ENCODE peak calls at places on chromosomes 13 and 19, in ten cellular contexts. S is mucosa of descending colon; O is AG04449; G is stimulated activated naive CD8-positive, alpha-beta T cell treated with anti-CD3 and anti-CD28 coated beads, Interleukin-15, amount 100 ng/mL, for 72 hours; T is RWPE2; D is stimulated activated CD4-positive, alpha-beta T cell treated with anti-CD3 and anti-CD28 coated beads, TNF-alpha, amount 100 ng/mL, for 48 hours; Q is activated T-helper 2 cell treated with anti-CD3 and anti-CD28 coated beads, Interferon-gamma antibody, Interleukin-2, Interleukin-4, amounts not matched to agents 10 μg/mL and 5 μg/mL and 100 μg/mL, durations not matched to agents 14 hours and 24 hours and 36 hours; U is H9; M is dorsolateral prefrontal cortex; P is stimulated activated naive B cell treated with anti-CD40 and anti-IgM and Interleukin-4, amounts not matched to agents 10 μg/mL and 1 μg/mL and 100 μg/mL, for 72 hours. L is an unnamed sample.

GRCh38 chr13:108964601-108965000 is 335.2 kb downstream of the MYO16 start:
- DNase-seq in Q (no peak), M (no peak), O (no peak), P (no peak), T (no peak), D (no peak), S (no peak), G (no peak), U (no peak), L (no peak)

GRCh38 chr13:66553391-66553790 is 676.7 kb downstream of the PCDH9 start:
- DNase-seq in T (no peak), D (no peak), O (no peak), G (no peak), S (no peak), P (no peak), Q (no peak), M (no peak), U (no peak), L (no peak)

GRCh38 chr13:96052655-96053002 is 572 bp downstream of the UGGT2 start:
- DNase-seq in O (peak; percentile 9), G (no peak), T (no peak), U (no peak), Q (no peak), D (no peak), S (no peak), P (no peak), M (no peak), L (no peak)

GRCh38 chr19:33960566-33960965 is 163.9 kb downstream of the KCTD15 start:
- DNase-seq in Q (no peak), U (no peak), T (no peak), D (no peak), G (no peak), S (no peak), M (no peak), P (no peak), O (no peak), L (no peak)

GRCh38 chr13:43883636-43884035 is 3.9 kb downstream of the LACC1 start:
- DNase-seq in T (no peak), P (no peak), S (no peak), O (no peak), Q (no peak), M (no peak), G (no peak), U (no peak), D (no peak), L (no peak)

GRCh38 chr19:3606690-3607289 is at the start of gene TBXA2R:
- DNase-seq in T (no peak), M (no peak), Q (no peak), P (peak; percentile 44), O (no peak), S (peak; percentile 79), D (peak; percentile 21), U (peak; percentile 76), G (peak; percentile 74), L (peak; percentile 77)

GRCh38 chr19:31419871-31420430 is 70.7 kb upstream of the TSHZ3 start:
- DNase-seq in O (no peak), M (no peak), G (no peak), T (no peak), S (no peak), U (peak; percentile 56), D (no peak), P (no peak), Q (no peak), L (peak; percentile 30)

GRCh38 chr13:74979703-74980102 is 502.3 kb downstream of the TBC1D4 start:
- DNase-seq in S (no peak), T (no peak), G (no peak), Q (no peak), O (no peak), D (no peak), U (no peak), P (no peak), M (no peak), L (no peak)

GRCh38 chr19:8611890-8612806 is 1.6 kb upstream of the ADAMTS10 start:
- DNase-seq in S (peak; percentile 48), M (no peak), U (peak; percentile 54), O (no peak), P (no peak), Q (no peak), D (no peak), G (no peak), T (no peak), L (peak; percentile 47)

GRCh38 chr19:56167064-56167578 is 8.7 kb upstream of the GALP start:
- DNase-seq in D (no peak), P (no peak), O (no peak), M (no peak), Q (no peak), U (no peak), G (no peak), T (no peak), S (no peak), L (no peak)

GRCh38 chr19:1109032-1109541 is 5.3 kb downstream of the GPX4 start:
- DNase-seq in O (no peak), P (no peak), U (no peak), M (no peak), Q (no peak), T (no peak), S (peak; percentile 38), D (no peak), G (no peak), L (no peak)

GRCh38 chr13:72341904-72342303 is 385.5 kb downstream of the MZT1 start:
- DNase-seq in G (no peak), Q (no peak), D (no peak), U (no peak), P (no peak), S (no peak), T (no peak), O (no peak), M (no peak), L (peak; percentile 17)

GRCh38 chr19:20612711-20613316 is 47.2 kb upstream of the ZNF737 start:
- DNase-seq in S (no peak), U (no peak), G (no peak), T (no peak), M (no peak), Q (no peak), P (no peak), D (no peak), O (no peak), L (no peak)

GRCh38 chr13:43664700-43665191 is 122.0 kb downstream of the ENOX1 start:
- DNase-seq in G (no peak), O (peak; percentile 57), U (no peak), S (peak; percentile 61), P (no peak), Q (no peak), T (no peak), D (no peak), M (no peak), L (peak; percentile 28)

GRCh38 chr19:1591421-1592022 is 1.1 kb downstream of the MBD3 start:
- DNase-seq in G (peak; percentile 30), O (no peak), U (no peak), M (no peak), P (peak; percentile 22), D (no peak), T (no peak), S (no peak), Q (no peak), L (no peak)

GRCh38 chr13:113991191-113991669 is 17.4 kb upstream of the C13orf46 start:
- DNase-seq in M (peak; percentile 35), S (peak; percentile 20), G (no peak), P (no peak), T (no peak), O (no peak), D (no peak), Q (no peak), U (no peak), L (no peak)

GRCh38 chr13:109361562-109361961 is 424.8 kb downstream of the IRS2 start:
- DNase-seq in S (no peak), T (no peak), U (no peak), P (no peak), O (no peak), G (no peak), D (no peak), M (no peak), Q (no peak), L (no peak)

GRCh38 chr13:36417328-36417727 is 15.0 kb upstream of the CCNA1 start:
- DNase-seq in T (no peak), U (no peak), G (no peak), O (no peak), D (no peak), Q (no peak), S (no peak), P (no peak), M (no peak), L (no peak)

GRCh38 chr13:31588331-31588730 is 151.0 kb upstream of the RXFP2 start:
- DNase-seq in P (no peak), D (no peak), O (no peak), G (no peak), U (no peak), Q (no peak), M (no peak), T (no peak), S (no peak), L (no peak)

GRCh38 chr13:101520672-101521071 is 68.2 kb downstream of the ITGBL1 start:
- DNase-seq in G (peak; percentile 26), T (no peak), Q (peak; percentile 15), P (no peak), M (no peak), U (no peak), O (no peak), D (peak; percentile 5), S (no peak), L (no peak)

GRCh38 chr13:96294930-96295657 is 205.2 kb downstream of the HS6ST3 start:
- DNase-seq in G (no peak), O (no peak), U (peak; percentile 30), D (no peak), M (no peak), P (no peak), T (no peak), S (no peak), Q (no peak), L (no peak)

GRCh38 chr13:21683034-21683733 is 12.3 kb downstream of the FGF9 start:
- DNase-seq in M (no peak), P (no peak), D (no peak), Q (no peak), G (no peak), U (no peak), T (no peak), O (no peak), S (no peak), L (no peak)

GRCh38 chr13:50365683-50366391 is 350.6 kb downstream of the KCNRG start:
- DNase-seq in S (no peak), P (peak; percentile 26), O (no peak), D (peak; percentile 44), U (no peak), M (no peak), T (peak; percentile 57), Q (peak; percentile 61), G (peak; percentile 78), L (no peak)

GRCh38 chr13:40922437-40923040 is 96.6 kb downstream of the ELF1 start:
- DNase-seq in Q (no peak), G (no peak), O (no peak), D (no peak), U (peak; percentile 51), S (peak; percentile 84), M (no peak), P (no peak), T (no peak), L (peak; percentile 13)

GRCh38 chr19:46630806-46631205 is 5.2 kb downstream of the GNG8 start:
- DNase-seq in T (peak; percentile 36), G (no peak), M (no peak), O (no peak), Q (no peak), U (no peak), P (no peak), D (no peak), S (no peak), L (no peak)